ENCODE peak calls at places on chromosomes 1 and 21, in eight cellular contexts. U is heart left ventricle, L is mucosa of descending colon, C is A549, X is kidney, E is neural crest cell, G is uterus, H is GM20000. O is an unnamed sample.

GRCh38 chr1:48291421-48291820 is 68.9 kb downstream of the SLC5A9 start:
- DNase-seq in H (no peak), E (no peak), C (no peak), U (no peak), G (no peak), L (no peak), X (no peak), O (no peak)

GRCh38 chr1:59139396-59139795 is 157.5 kb upstream of the FGGY start:
- DNase-seq in G (no peak), X (peak), U (no peak), C (peak), L (no peak), E (no peak), H (no peak), O (peak)

GRCh38 chr1:197485790-197486189 is 217.7 kb downstream of the CRB1 start:
- DNase-seq in E (no peak), G (no peak), L (no peak), X (no peak), U (no peak), C (no peak), H (no peak), O (peak)

GRCh38 chr1:234300096-234300495 is 73.2 kb upstream of the COA6 start:
- DNase-seq in U (no peak), C (no peak), E (no peak), H (no peak), X (no peak), L (no peak), G (no peak), O (no peak)

GRCh38 chr1:40404670-40405462 is 31.3 kb downstream of the SMAP2 start:
- DNase-seq in C (peak), U (no peak), L (no peak), X (no peak), H (no peak), G (no peak), E (no peak), O (peak)

GRCh38 chr21:16378570-16378969 is 648.8 kb downstream of the USP25 start:
- DNase-seq in E (no peak), G (no peak), L (no peak), C (no peak), H (no peak), X (no peak), U (no peak), O (no peak)

GRCh38 chr1:89670168-89670567 is 37.2 kb downstream of the LRRC8C start:
- DNase-seq in L (no peak), H (peak), G (no peak), X (no peak), C (no peak), U (no peak), E (no peak), O (no peak)

GRCh38 chr21:15058718-15059316 is 6.0 kb downstream of the NRIP1 start:
- DNase-seq in C (peak), E (no peak), X (no peak), U (no peak), L (no peak), H (no peak), G (no peak), O (no peak)

GRCh38 chr1:180262628-180263488 is 32.8 kb downstream of the LHX4 start:
- DNase-seq in G (no peak), H (no peak), C (no peak), X (no peak), L (no peak), U (no peak), E (no peak), O (no peak)

GRCh38 chr1:199948587-199949280 is 78.8 kb upstream of the NR5A2 start:
- DNase-seq in E (no peak), U (no peak), L (no peak), H (no peak), G (no peak), C (peak), X (no peak), O (no peak)

GRCh38 chr1:90579212-90579802 is 137.8 kb downstream of the BARHL2 start:
- DNase-seq in G (no peak), E (no peak), L (no peak), C (peak), H (peak), X (no peak), U (no peak), O (no peak)

DNA sequence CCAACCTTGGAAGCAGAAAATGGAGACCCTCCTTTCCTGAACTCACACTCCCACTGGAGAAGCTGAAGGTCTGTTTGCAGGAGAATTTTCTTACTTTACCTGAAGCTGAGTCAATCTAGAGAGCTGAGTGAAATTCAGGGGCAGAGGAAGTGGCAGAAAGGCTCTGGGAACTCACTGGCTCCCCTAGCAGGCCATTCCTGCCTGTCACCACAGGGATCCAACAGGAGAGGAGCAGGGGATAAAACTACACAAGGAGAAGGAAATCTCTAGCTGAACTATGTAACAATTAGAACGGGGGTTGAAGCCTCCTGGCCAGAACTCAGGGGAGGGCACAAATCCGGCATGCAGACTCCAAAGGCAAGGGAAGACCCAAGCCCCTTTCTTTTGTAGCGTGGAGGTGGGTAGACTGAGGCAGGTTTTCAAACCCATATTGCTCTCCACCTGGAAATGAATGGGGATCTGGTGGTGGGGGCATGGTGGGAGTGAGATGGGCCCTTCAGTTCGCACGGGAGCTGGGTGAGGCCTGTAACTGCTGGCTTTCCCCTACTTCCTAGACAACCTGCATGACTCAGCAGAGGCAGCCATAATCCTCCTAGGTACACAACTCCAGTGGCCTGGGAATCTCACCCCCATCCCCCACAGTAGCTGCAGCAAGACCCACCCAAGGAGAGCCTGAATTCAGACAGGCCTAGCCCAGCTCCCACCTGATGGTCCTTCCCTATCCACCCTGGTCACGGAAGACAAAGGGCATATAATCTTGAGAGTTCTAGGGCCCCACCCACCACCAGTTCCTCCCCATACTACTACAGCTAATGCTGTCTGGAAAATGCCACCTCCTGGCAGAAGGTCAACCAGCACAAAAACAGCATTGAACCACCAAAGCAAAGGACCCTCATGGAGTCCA is 158.1 kb downstream of the LTN1 start:
- DNase-seq in H (no peak), X (no peak), E (no peak), C (no peak), U (no peak), G (no peak), L (no peak), O (no peak)
- TF ChIP-seq CTCF in H (no peak), X (no peak), E (no peak), C (no peak), U (no peak), G (no peak), L (no peak), O (no peak)

GRCh38 chr1:151072224-151072623 is 1.7 kb downstream of the GABPB2 start:
- DNase-seq in L (no peak), E (no peak), X (no peak), C (no peak), H (no peak), G (no peak), U (no peak), O (no peak)
- TF ChIP-seq CTCF in L (no peak), E (no peak), X (no peak), C (no peak), H (no peak), G (no peak), U (no peak), O (no peak)

GRCh38 chr1:203405703-203406430 is 54.9 kb upstream of the FMOD start:
- DNase-seq in H (no peak), E (no peak), U (no peak), L (no peak), X (no peak), G (no peak), C (no peak), O (no peak)

GRCh38 chr1:203402609-203403337 is 51.9 kb upstream of the FMOD start:
- DNase-seq in G (no peak), X (no peak), H (no peak), U (no peak), L (no peak), C (no peak), E (no peak), O (no peak)

GRCh38 chr1:203404546-203404945 is 53.6 kb upstream of the FMOD start:
- DNase-seq in H (no peak), E (no peak), X (no peak), U (no peak), G (no peak), C (no peak), L (no peak), O (no peak)

GRCh38 chr1:203401151-203401550 is 50.2 kb upstream of the FMOD start:
- DNase-seq in U (no peak), L (no peak), X (no peak), C (no peak), E (no peak), G (no peak), H (no peak), O (no peak)

DNA sequence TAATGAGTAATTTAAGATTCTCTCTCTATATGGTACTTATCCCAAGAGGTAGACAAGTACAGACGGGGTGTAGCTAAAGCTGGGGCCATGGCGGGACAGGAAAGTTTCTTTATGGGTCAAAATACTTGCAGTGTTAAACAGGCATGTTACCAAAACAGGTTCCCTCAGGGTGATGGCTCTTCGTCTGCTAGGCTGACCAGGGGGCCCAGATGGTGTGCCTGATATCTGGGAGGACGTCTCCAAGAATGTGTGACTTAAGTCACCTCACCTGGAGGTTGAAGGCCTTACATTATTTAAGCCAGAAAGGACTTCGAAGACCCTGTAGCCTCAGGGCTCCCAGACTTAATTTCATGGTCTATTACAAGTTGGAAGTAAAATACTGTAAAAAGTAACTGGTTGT is 52.7 kb upstream of the FMOD start:
- DNase-seq in X (no peak), U (no peak), L (no peak), G (no peak), H (no peak), E (no peak), C (no peak), O (no peak)
- TF ChIP-seq CTCF in X (no peak), U (no peak), L (no peak), G (no peak), H (no peak), E (no peak), C (no peak), O (no peak)

GRCh38 chr21:33197546-33197945 is 32.2 kb upstream of the IFNAR2 start:
- DNase-seq in E (no peak), G (no peak), U (peak), L (no peak), X (no peak), C (no peak), H (no peak), O (no peak)

GRCh38 chr21:33198346-33199135 is 31.2 kb upstream of the IFNAR2 start:
- DNase-seq in C (no peak), G (no peak), H (no peak), L (no peak), E (no peak), X (no peak), U (peak), O (no peak)

GRCh38 chr21:33196956-33197374 is 32.8 kb upstream of the IFNAR2 start:
- DNase-seq in E (peak), U (peak), H (peak), G (peak), X (no peak), C (peak), L (no peak), O (peak)

GRCh38 chr21:33201945-33202344 is 27.8 kb upstream of the IFNAR2 start:
- DNase-seq in G (no peak), L (no peak), H (no peak), U (no peak), C (no peak), E (no peak), X (no peak), O (no peak)

GRCh38 chr21:33199516-33200217 is 30.1 kb upstream of the IFNAR2 start:
- DNase-seq in C (peak), L (no peak), X (no peak), G (peak), H (peak), E (peak), U (peak), O (peak)
- TF ChIP-seq CTCF in C (peak), L (peak), X (peak), G (peak), H (peak), E (peak), U (peak), O (peak)

GRCh38 chr1:166165661-166166399 is 971 bp downstream of the FAM78B start:
- DNase-seq in E (peak), U (no peak), H (peak), L (peak), C (peak), G (no peak), X (peak), O (peak)
- TF ChIP-seq CTCF in E (no peak), U (no peak), H (no peak), L (no peak), C (no peak), G (no peak), X (no peak), O (no peak)

GRCh38 chr1:171781167-171781875 is at the start of gene METTL13:
- DNase-seq in H (peak), X (peak), L (peak), U (peak), G (peak), E (peak), C (peak), O (peak)
- TF ChIP-seq CTCF in H (no peak), X (no peak), L (no peak), U (no peak), G (no peak), E (no peak), C (no peak), O (no peak)

GRCh38 chr1:67431156-67431765 is 1.1 kb upstream of the SERBP1 start:
- DNase-seq in E (no peak), G (no peak), H (no peak), X (no peak), L (no peak), C (no peak), U (no peak), O (no peak)

GRCh38 chr1:67429011-67429527 is 1.1 kb downstream of the SERBP1 start:
- DNase-seq in E (no peak), X (no peak), L (no peak), U (no peak), G (no peak), C (no peak), H (peak), O (no peak)

GRCh38 chr1:67427947-67428346 is 2.3 kb downstream of the SERBP1 start:
- DNase-seq in G (no peak), X (no peak), H (no peak), U (no peak), E (no peak), C (no peak), L (no peak), O (no peak)

GRCh38 chr1:67430358-67431155 is at the start of gene SERBP1:
- DNase-seq in C (peak), E (peak), H (peak), U (peak), X (peak), L (peak), G (peak), O (peak)

DNA sequence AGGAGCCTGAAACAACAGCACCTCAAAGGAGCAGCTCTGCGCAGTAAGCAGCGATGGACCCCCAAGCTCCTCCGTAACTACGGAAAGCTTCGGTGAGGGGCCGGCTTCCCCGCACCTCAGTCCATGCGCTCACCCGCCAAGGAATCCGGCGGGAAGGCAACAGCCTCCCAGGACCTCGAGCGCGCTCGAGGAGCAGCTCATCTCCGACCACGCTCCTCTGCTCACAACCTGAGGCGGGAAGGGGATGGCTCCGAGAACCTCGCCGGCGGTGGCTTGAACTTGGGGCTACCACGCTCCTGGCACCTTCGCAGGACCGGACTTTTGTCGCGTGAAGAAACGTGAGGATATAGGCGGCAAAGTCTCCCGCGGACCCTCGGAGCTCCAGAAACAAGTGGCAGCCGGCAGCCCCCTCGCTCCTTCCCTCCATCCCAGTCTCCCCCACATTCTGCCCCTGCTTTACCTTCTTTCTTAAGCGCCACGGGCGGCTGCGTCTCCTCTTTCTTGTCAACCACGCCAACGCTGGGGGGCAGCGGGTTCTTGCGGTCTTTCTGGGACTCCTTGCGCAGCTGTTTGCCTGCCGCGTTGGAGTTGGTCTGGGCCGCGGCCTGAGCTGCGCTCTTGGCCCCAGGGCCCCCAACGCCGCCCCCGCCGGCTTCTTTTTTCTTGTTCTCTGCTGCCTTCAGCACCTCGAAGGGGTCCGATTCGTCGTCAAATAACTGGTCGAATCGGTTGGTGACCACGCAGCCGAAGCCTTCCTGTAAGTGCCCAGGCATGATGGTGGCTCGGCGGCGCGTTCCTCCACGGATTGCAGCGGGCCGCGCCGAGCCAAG is 459 bp downstream of the SERBP1 start:
- DNase-seq in L (peak), H (no peak), G (peak), C (peak), U (peak), X (peak), E (peak), O (peak)
- TF ChIP-seq CTCF in L (no peak), H (no peak), G (no peak), C (no peak), U (no peak), X (no peak), E (no peak), O (no peak)

DNA sequence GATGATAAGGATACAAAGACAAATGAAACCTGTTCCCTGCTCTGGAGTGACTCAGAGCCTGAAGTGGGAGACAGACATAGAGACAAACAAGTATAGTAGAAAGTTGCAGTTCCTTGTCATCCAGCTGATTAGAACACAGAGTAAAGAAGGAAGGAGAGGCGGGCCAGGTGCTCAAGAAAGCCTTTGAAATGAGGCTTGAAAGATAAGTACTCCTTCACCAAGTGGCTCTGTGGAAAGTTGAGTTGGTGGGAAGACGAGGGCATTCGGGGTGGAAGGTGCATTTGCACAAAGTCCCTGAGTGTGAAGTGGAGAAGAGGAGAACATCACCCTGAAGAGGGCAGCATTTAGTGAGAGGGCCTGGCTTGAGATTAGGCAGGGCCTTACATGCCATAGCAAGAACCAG is 17.0 kb downstream of the MARK1 start:
- DNase-seq in L (no peak), E (no peak), C (peak), U (no peak), H (no peak), X (no peak), G (no peak), O (peak)
- TF ChIP-seq CTCF in L (no peak), E (peak), C (no peak), U (no peak), H (peak), X (no peak), G (no peak), O (no peak)

DNA sequence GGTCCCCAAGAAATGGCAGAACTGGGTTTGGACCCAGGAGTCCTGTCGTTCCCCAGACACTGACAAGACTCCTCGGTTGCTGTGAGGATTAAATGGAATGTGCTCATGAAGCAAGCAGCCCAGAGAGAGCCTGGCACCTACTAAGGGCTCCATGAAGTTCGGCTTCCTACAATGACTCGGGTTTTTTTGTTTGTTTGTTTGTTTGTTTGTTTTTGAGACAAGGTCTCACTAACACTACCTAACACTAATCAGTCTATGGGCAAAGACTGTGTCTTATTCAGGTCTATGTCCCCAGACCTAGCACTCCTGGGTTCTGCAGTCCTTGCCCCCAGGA is 3.4 kb upstream of the LACTBL1 start:
- DNase-seq in U (no peak), L (no peak), H (no peak), E (no peak), C (no peak), X (no peak), G (no peak), O (no peak)
- TF ChIP-seq CTCF in U (no peak), L (no peak), H (no peak), E (no peak), C (no peak), X (no peak), G (no peak), O (no peak)

DNA sequence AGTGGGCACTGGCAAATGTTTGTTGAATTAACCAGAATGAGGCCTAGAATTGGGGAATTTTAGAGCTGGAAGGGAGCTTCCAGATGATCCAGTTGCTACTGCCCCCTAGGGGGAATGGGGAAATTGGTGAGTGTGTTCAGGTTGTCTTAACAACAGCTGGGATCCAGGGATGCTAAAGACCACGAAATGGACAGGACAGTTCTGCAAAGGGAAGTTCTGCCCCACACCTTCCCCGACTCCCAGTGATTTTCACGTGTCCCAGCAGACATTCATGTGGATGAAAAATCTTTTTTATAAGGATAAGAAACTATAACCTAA is 33.9 kb downstream of the TRIM62 start:
- DNase-seq in X (no peak), G (no peak), U (no peak), C (peak), H (no peak), L (no peak), E (no peak), O (peak)
- TF ChIP-seq CTCF in X (no peak), G (no peak), U (no peak), C (peak), H (no peak), L (no peak), E (peak), O (no peak)

O was measured in Calu3.